ENCODE peak calls at places on chromosomes 1 and 21, in seven cellular contexts. Z is CD8-positive, alpha-beta memory T cell; K is IMR-90; W is neural progenitor cell; O is HCT116; D is stomach; L is ovary. X is an unnamed sample.

GRCh38 chr1:177119311-177119710 is 45.2 kb downstream of the ASTN1 start:
- DNase-seq in L (no peak), D (no peak), W (peak; percentile 72), O (no peak), Z (no peak), K (no peak), X (no peak)

GRCh38 chr1:180926164-180926981 is 13.7 kb downstream of the KIAA1614 start:
- DNase-seq in Z (no peak), O (no peak), L (peak; percentile 72), W (peak; percentile 79), D (no peak), K (peak; percentile 43), X (no peak)

GRCh38 chr1:167714098-167714850 is 7.5 kb upstream of the MPZL1 start:
- DNase-seq in D (peak; percentile 92), Z (peak; percentile 83), L (peak; percentile 96), O (peak; percentile 76), W (peak; percentile 87), K (no peak), X (peak; percentile 82)

GRCh38 chr1:58764294-58764978 is 19.4 kb downstream of the JUN start:
- DNase-seq in W (no peak), Z (no peak), D (no peak), L (no peak), O (no peak), K (peak; percentile 90), X (no peak)

GRCh38 chr21:38743772-38744529 is 61.8 kb upstream of the ETS2 start:
- DNase-seq in K (no peak), W (no peak), O (no peak), D (no peak), Z (no peak), L (no peak), X (no peak)

GRCh38 chr1:38088366-38088765 is 41.8 kb upstream of the POU3F1 start:
- DNase-seq in O (no peak), L (no peak), W (peak; percentile 57), K (no peak), Z (no peak), D (no peak), X (no peak)

GRCh38 chr1:158818560-158818959 is 12.6 kb upstream of the MNDA start:
- DNase-seq in O (no peak), K (no peak), Z (no peak), D (no peak), L (no peak), W (no peak), X (no peak)

GRCh38 chr1:54254055-54254454 is 54.1 kb downstream of the MRPL37 start:
- DNase-seq in Z (no peak), D (no peak), W (no peak), K (peak; percentile 31), L (no peak), O (no peak), X (no peak)

GRCh38 chr1:235415008-235415904 is 48.0 kb downstream of the TBCE start:
- DNase-seq in O (peak; percentile 59), D (peak; percentile 78), L (peak; percentile 39), Z (peak; percentile 38), K (peak; percentile 85), W (peak; percentile 82), X (no peak)

GRCh38 chr1:117659565-117660264 is 53.9 kb downstream of the TENT5C start:
- DNase-seq in D (no peak), L (no peak), Z (no peak), K (no peak), W (no peak), O (no peak), X (no peak)
- H3K4me1 ChIP-seq in D (peaks cover 15% of the 10 kb centered on the region), L (no peaks in the 10 kb centered on the region), Z (peaks cover 93% of the 10 kb centered on the region), K (peaks cover 10% of the 10 kb centered on the region), W (no peaks in the 10 kb centered on the region), O (peaks cover 5% of the 10 kb centered on the region), X (peaks cover 91% of the 10 kb centered on the region)

GRCh38 chr1:32466761-32467160 is 1.9 kb downstream of the ZBTB8B start:
- DNase-seq in D (no peak), L (no peak), K (no peak), Z (no peak), W (no peak), O (no peak), X (no peak)

GRCh38 chr1:32470431-32470830 is 5.6 kb downstream of the ZBTB8B start:
- DNase-seq in K (peak; percentile 20), W (no peak), L (no peak), Z (no peak), O (no peak), D (no peak), X (no peak)

GRCh38 chr1:32471695-32472362 is 7.0 kb downstream of the ZBTB8B start:
- DNase-seq in W (no peak), O (no peak), L (no peak), D (no peak), K (no peak), Z (no peak), X (no peak)

GRCh38 chr1:32470991-32471694 is 6.3 kb downstream of the ZBTB8B start:
- DNase-seq in D (no peak), O (no peak), L (no peak), K (no peak), Z (no peak), W (peak; percentile 45), X (no peak)

GRCh38 chr1:32468791-32469190 is 3.9 kb downstream of the ZBTB8B start:
- DNase-seq in L (no peak), D (no peak), K (no peak), O (no peak), Z (no peak), W (no peak), X (no peak)
- H3K27me3 ChIP-seq in L (no peaks in the 10 kb centered on the region), D (peaks cover 47% of the 10 kb centered on the region), K (peaks cover 46% of the 10 kb centered on the region), O (no peaks in the 10 kb centered on the region), Z (peaks cover 34% of the 10 kb centered on the region), W (peaks cover 3% of the 10 kb centered on the region), X (no peaks in the 10 kb centered on the region)

GRCh38 chr1:247145279-247145678 is 26.5 kb downstream of the ZNF124 start:
- DNase-seq in K (no peak), L (no peak), Z (no peak), O (no peak), W (no peak), D (no peak), X (no peak)

GRCh38 chr1:247146671-247147070 is 25.1 kb downstream of the ZNF124 start:
- DNase-seq in O (no peak), K (no peak), W (peak; percentile 3), L (no peak), D (no peak), Z (no peak), X (no peak)

DNA sequence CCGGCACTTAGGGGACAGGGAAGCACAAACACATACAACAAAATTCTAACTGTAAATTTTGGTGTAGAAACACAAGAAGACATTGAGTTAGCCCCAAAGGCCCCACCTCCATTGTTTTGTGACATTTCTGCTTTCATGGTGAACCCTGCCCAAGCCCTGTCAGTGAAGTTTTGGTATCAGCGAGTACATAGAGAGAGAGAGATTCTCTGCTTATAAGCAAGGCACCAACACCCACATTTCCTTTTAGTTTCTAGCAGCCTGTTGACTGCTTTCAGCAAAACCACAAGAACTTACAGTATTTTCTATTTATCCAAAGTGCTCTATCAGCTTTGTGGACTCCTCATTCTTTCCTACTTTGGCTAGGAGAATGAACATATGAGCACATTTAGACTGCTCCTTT is 24.0 kb downstream of the ZNF124 start:
- DNase-seq in O (no peak), D (no peak), Z (no peak), W (no peak), L (no peak), K (no peak), X (no peak)
- H3K9me3 ChIP-seq in O (peaks cover 46% of the 10 kb centered on the region), D (peaks cover 95% of the 10 kb centered on the region), Z (peaks cover 62% of the 10 kb centered on the region), W (no peaks in the 10 kb centered on the region), L (peaks cover 17% of the 10 kb centered on the region), K (peaks cover 27% of the 10 kb centered on the region), X (peaks cover 85% of the 10 kb centered on the region)

GRCh38 chr21:45318146-45318555 is 30.5 kb upstream of the POFUT2 start:
- DNase-seq in Z (no peak), W (no peak), K (no peak), L (peak; percentile 24), D (no peak), O (no peak), X (no peak)
- H3K4me1 ChIP-seq in Z (peaks cover 8% of the 10 kb centered on the region), W (peaks cover 4% of the 10 kb centered on the region), K (peaks cover 35% of the 10 kb centered on the region), L (peaks cover 12% of the 10 kb centered on the region), D (peaks cover 59% of the 10 kb centered on the region), O (peaks cover 37% of the 10 kb centered on the region), X (no peaks in the 10 kb centered on the region)